ENCODE peak calls at places on chromosomes 5 and 9, in nine cellular contexts. Q is cardiac fibroblast, K is neural progenitor cell, M is heart left ventricle, S is fibroblast of the aortic adventitia, A is nephron progenitor cell, I is endothelial cell, N is dorsolateral prefrontal cortex, L is osteocyte. O is an unnamed sample.

GRCh38 chr9:87036482-87036881 is 89.2 kb upstream of the GAS1 start:
- DNase-seq in S (no peak), A (no peak), M (no peak), K (no peak), N (no peak), L (no peak), I (no peak), Q (no peak), O (no peak)

GRCh38 chr5:143696920-143697319 is 115.0 kb upstream of the HMHB1 start:
- DNase-seq in K (no peak), S (no peak), I (no peak), L (no peak), A (no peak), M (no peak), Q (no peak), N (no peak), O (no peak)

GRCh38 chr9:95903398-95903797 is 27.9 kb downstream of the ERCC6L2 start:
- DNase-seq in L (no peak), S (peak), K (no peak), N (no peak), I (no peak), A (no peak), M (no peak), Q (no peak), O (no peak)

GRCh38 chr5:36060516-36060885 is 6.2 kb downstream of the UGT3A2 start:
- DNase-seq in M (no peak), L (no peak), N (no peak), A (no peak), Q (no peak), I (no peak), K (no peak), S (no peak), O (no peak)

GRCh38 chr9:125233678-125234077 is 7.5 kb downstream of the HSPA5 start:
- DNase-seq in Q (peak), N (no peak), A (no peak), M (no peak), S (peak), K (no peak), I (no peak), L (no peak), O (no peak)

GRCh38 chr5:138905541-138905940 is 30.4 kb upstream of the LRRTM2 start:
- DNase-seq in Q (peak), L (no peak), M (no peak), A (no peak), N (no peak), S (no peak), K (no peak), I (no peak), O (no peak)

GRCh38 chr9:14846871-14847311 is 63.3 kb downstream of the FREM1 start:
- DNase-seq in K (peak), I (peak), M (peak), L (no peak), N (no peak), S (peak), Q (peak), A (peak), O (no peak)

GRCh38 chr9:114178756-114179450 is 23.6 kb downstream of the COL27A1 start:
- DNase-seq in I (no peak), N (no peak), S (no peak), L (no peak), K (no peak), M (peak), Q (no peak), A (no peak), O (no peak)

GRCh38 chr5:6772886-6773285 is 59.7 kb downstream of the TENT4A start:
- DNase-seq in L (no peak), A (no peak), Q (no peak), K (no peak), I (no peak), N (peak), S (no peak), M (no peak), O (no peak)

GRCh38 chr5:93585054-93585751 is 2.2 kb downstream of the NR2F1 start:
- DNase-seq in K (peak), M (no peak), N (no peak), L (no peak), A (peak), S (peak), Q (no peak), I (no peak), O (no peak)

GRCh38 chr5:53482717-53483638 is 2.5 kb downstream of the FST start:
- DNase-seq in N (no peak), L (no peak), M (peak), I (peak), S (peak), K (peak), Q (peak), A (peak), O (peak)

GRCh38 chr5:77326986-77327734 is 116.7 kb downstream of the PDE8B start:
- DNase-seq in A (no peak), N (no peak), L (no peak), S (no peak), Q (no peak), M (no peak), I (no peak), K (no peak), O (no peak)

GRCh38 chr5:84573017-84573712 is 188.5 kb upstream of the EDIL3 start:
- DNase-seq in Q (no peak), M (no peak), A (no peak), S (no peak), N (no peak), K (no peak), L (no peak), I (no peak), O (no peak)

GRCh38 chr5:78419396-78419795 is 59.0 kb downstream of the SCAMP1 start:
- DNase-seq in M (no peak), L (no peak), K (no peak), A (no peak), I (no peak), N (no peak), Q (no peak), S (no peak), O (no peak)

GRCh38 chr5:142680605-142681259 is 5.2 kb downstream of the FGF1 start:
- DNase-seq in N (no peak), A (no peak), S (peak), K (no peak), Q (peak), M (no peak), L (no peak), I (no peak), O (no peak)

GRCh38 chr5:178078197-178078995 is 34.9 kb upstream of the N4BP3 start:
- DNase-seq in M (no peak), K (no peak), S (peak), Q (peak), L (no peak), A (no peak), N (no peak), I (no peak), O (no peak)

GRCh38 chr5:139181835-139182452 is 16.2 kb downstream of the SIL1 start:
- DNase-seq in M (no peak), L (no peak), K (no peak), Q (peak), N (no peak), A (no peak), I (no peak), S (peak), O (no peak)

GRCh38 chr5:2251751-2252150 is 369.0 kb upstream of the IRX4 start:
- DNase-seq in I (no peak), L (no peak), N (no peak), S (no peak), Q (no peak), K (no peak), A (no peak), M (no peak), O (no peak)

GRCh38 chr9:129586647-129587046 is 34.3 kb downstream of the C9orf50 start:
- DNase-seq in K (no peak), N (no peak), I (no peak), Q (no peak), L (no peak), A (no peak), M (no peak), S (no peak), O (no peak)

GRCh38 chr9:109816490-109816889 is 36.5 kb downstream of the PALM2AKAP2 start:
- DNase-seq in S (peak), K (no peak), L (no peak), I (no peak), Q (peak), A (no peak), M (peak), N (no peak), O (no peak)

GRCh38 chr5:102766295-102767090 is 11.4 kb downstream of the PAM start:
- DNase-seq in I (no peak), S (no peak), Q (no peak), K (no peak), L (no peak), A (no peak), M (no peak), N (no peak), O (no peak)

GRCh38 chr9:14275331-14275730 is 38.6 kb downstream of the NFIB start:
- DNase-seq in A (no peak), S (no peak), Q (peak), I (no peak), M (no peak), K (no peak), L (no peak), N (no peak), O (no peak)

GRCh38 chr9:69066955-69067354 is 31.4 kb downstream of the FXN start:
- DNase-seq in S (no peak), Q (no peak), I (peak), A (no peak), K (no peak), N (no peak), L (no peak), M (no peak), O (no peak)
- TF ChIP-seq CTCF in S (no peak), Q (no peak), I (no peak), A (no peak), K (no peak), N (no peak), L (no peak), M (no peak), O (no peak)

GRCh38 chr5:170896779-170897178 is 35.0 kb downstream of the RANBP17 start:
- DNase-seq in A (peak), Q (peak), I (peak), N (peak), K (peak), S (peak), M (no peak), L (no peak), O (no peak)
- TF ChIP-seq CTCF in A (peak), Q (peak), I (peak), N (peak), K (peak), S (no peak), M (peak), L (peak), O (peak)

DNA sequence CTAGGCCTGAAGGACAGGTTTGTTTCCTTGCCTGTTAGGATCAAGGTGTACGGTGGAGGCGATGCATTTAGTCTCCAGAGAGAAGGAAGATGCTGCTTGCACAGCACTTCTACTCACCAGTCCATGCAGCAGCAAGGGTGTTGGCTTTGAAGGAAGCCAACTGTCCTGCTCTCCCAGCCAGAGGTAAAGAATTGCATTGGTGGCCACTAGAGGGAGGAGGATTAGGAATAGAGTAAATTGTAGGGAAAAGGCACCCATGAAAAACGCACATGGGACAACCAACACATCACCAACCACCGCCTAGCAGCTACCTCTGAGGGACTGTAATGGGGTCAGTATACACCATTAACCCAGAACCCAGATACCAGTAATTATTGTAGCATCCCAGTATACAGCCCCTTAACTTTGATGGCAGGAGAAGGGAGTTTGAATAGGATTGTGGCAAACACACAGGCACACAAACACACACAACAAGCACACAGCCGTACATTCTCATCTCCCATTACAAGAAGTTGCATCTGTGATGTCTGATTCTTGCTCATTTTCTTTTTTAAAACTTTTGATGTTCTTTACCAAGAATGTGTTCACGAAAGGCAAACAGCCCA is 267.7 kb downstream of the ADAMTS6 start:
- DNase-seq in N (no peak), M (no peak), I (peak), L (no peak), K (peak), S (peak), Q (peak), A (no peak), O (no peak)
- TF ChIP-seq CTCF in N (peak), M (peak), I (peak), L (peak), K (peak), S (peak), Q (peak), A (peak), O (peak)

DNA sequence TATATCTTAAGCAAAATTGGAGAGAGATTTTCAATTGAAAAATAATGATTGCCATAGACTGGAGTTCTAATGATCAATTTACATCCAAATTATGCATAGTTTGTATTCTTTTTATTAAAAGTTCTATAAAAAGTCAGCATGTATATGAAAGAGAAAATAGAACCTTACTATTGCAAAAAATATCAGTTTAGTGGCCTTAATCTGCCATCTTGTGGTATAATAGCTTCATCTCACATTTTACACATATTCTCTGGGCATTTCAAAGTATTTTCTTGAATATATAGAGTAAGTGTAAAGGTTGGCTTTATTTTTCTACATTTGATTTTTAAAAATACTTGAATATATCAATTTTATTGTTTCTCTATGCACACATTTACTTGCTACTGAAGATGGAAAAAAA is 1858.6 kb upstream of the CDH9 start:
- DNase-seq in A (no peak), L (no peak), S (no peak), I (no peak), M (no peak), N (no peak), Q (peak), K (no peak), O (no peak)
- TF ChIP-seq CTCF in A (no peak), L (peak), S (no peak), I (peak), M (no peak), N (peak), Q (no peak), K (peak), O (peak)

GRCh38 chr5:61289669-61290363 is 42.2 kb upstream of the ZSWIM6 start:
- DNase-seq in M (no peak), Q (no peak), A (no peak), N (no peak), S (no peak), K (no peak), L (no peak), I (no peak), O (no peak)

GRCh38 chr5:61290815-61291214 is 41.2 kb upstream of the ZSWIM6 start:
- DNase-seq in K (no peak), M (no peak), S (peak), Q (peak), I (no peak), L (no peak), N (no peak), A (no peak), O (no peak)

GRCh38 chr5:61292130-61292672 is 39.9 kb upstream of the ZSWIM6 start:
- DNase-seq in K (no peak), S (no peak), L (no peak), M (no peak), N (no peak), Q (no peak), A (no peak), I (no peak), O (no peak)

GRCh38 chr5:61286446-61287132 is 45.5 kb upstream of the ZSWIM6 start:
- DNase-seq in M (no peak), I (no peak), S (peak), L (no peak), K (no peak), Q (peak), A (no peak), N (no peak), O (no peak)

GRCh38 chr5:61289241-61289640 is 42.8 kb upstream of the ZSWIM6 start:
- DNase-seq in N (no peak), I (no peak), L (no peak), M (no peak), A (no peak), S (no peak), Q (peak), K (peak), O (no peak)
- TF ChIP-seq CTCF in N (no peak), I (no peak), L (no peak), M (no peak), A (no peak), S (peak), Q (no peak), K (peak), O (peak)